ENCODE peak calls at places on chromosomes 7 and 10, in seven cellular contexts. J, V, R, H, C, L and U are unnamed samples.

GRCh38 chr10:21424511-21424910 is 101.0 kb downstream of the SKIDA1 start:
- DNase-seq in J (no peak), V (no peak), R (no peak), H (no peak), C (no peak), L (no peak), U (no peak)

GRCh38 chr10:653991-654646 is 35.3 kb downstream of the DIP2C start:
- DNase-seq in J (no peak), V (no peak), R (peak), H (no peak), C (peak), L (no peak), U (no peak)

GRCh38 chr7:137606061-137606674 is 240.6 kb downstream of the DGKI start:
- DNase-seq in J (peak), V (no peak), R (no peak), H (no peak), C (no peak), L (no peak), U (no peak)

GRCh38 chr10:44966816-44967509 is 7.4 kb downstream of the RASSF4 start:
- DNase-seq in J (no peak), V (no peak), R (no peak), H (no peak), C (no peak), L (no peak), U (no peak)

GRCh38 chr7:80499350-80499955 is 12.4 kb downstream of the GNAT3 start:
- DNase-seq in J (peak), V (no peak), R (no peak), H (no peak), C (no peak), L (no peak), U (peak)

GRCh38 chr7:116234517-116235200 is 24.3 kb downstream of the TES start:
- DNase-seq in J (no peak), V (no peak), R (no peak), H (no peak), C (no peak), L (no peak), U (no peak)

GRCh38 chr10:115001506-115002381 is 63.7 kb downstream of the TRUB1 start:
- DNase-seq in J (no peak), V (no peak), R (no peak), H (no peak), C (no peak), L (no peak), U (no peak)

GRCh38 chr10:43273543-43273942 is 6.7 kb upstream of the RASGEF1A start:
- DNase-seq in J (no peak), V (no peak), R (no peak), H (no peak), C (no peak), L (no peak), U (no peak)

GRCh38 chr7:21256310-21256877 is 171.5 kb upstream of the SP4 start:
- DNase-seq in J (peak), V (peak), R (no peak), H (peak), C (no peak), L (no peak), U (no peak)

GRCh38 chr10:93760490-93760889 is 2.8 kb downstream of the LGI1 start:
- DNase-seq in J (no peak), V (peak), R (no peak), H (no peak), C (no peak), L (no peak), U (no peak)

GRCh38 chr10:101830322-101831168 is 12.3 kb upstream of the OGA start:
- DNase-seq in J (peak), V (peak), R (peak), H (peak), C (peak), L (peak), U (peak)

GRCh38 chr7:27641576-27642230 is 21.0 kb downstream of the HIBADH start:
- DNase-seq in J (no peak), V (no peak), R (no peak), H (no peak), C (no peak), L (no peak), U (no peak)

GRCh38 chr7:63080406-63080805 is 918.2 kb upstream of the ZNF722 start:
- DNase-seq in J (no peak), V (no peak), R (no peak), H (no peak), C (no peak), L (no peak), U (no peak)

GRCh38 chr10:60594476-60595051 is 183.7 kb upstream of the CDK1 start:
- DNase-seq in J (no peak), V (no peak), R (no peak), H (no peak), C (no peak), L (no peak), U (no peak)

GRCh38 chr10:132204078-132204780 is 17.5 kb downstream of the DPYSL4 start:
- DNase-seq in J (no peak), V (no peak), R (no peak), H (no peak), C (peak), L (no peak), U (no peak)

GRCh38 chr10:58701398-58702135 is 188.9 kb downstream of the BICC1 start:
- DNase-seq in J (no peak), V (no peak), R (no peak), H (no peak), C (no peak), L (no peak), U (peak)

GRCh38 chr7:137017221-137017620 is 148.8 kb downstream of the CHRM2 start:
- DNase-seq in J (no peak), V (no peak), R (no peak), H (no peak), C (no peak), L (no peak), U (no peak)

GRCh38 chr7:146654048-146654447 is 537.4 kb downstream of the CNTNAP2 start:
- DNase-seq in J (no peak), V (no peak), R (no peak), H (no peak), C (no peak), L (no peak), U (no peak)

GRCh38 chr7:74025146-74025545 is 2.8 kb upstream of the ELN start:
- DNase-seq in J (no peak), V (no peak), R (no peak), H (no peak), C (no peak), L (no peak), U (no peak)

GRCh38 chr7:37173655-37174054 is 275.0 kb downstream of the ELMO1 start:
- DNase-seq in J (no peak), V (no peak), R (no peak), H (no peak), C (no peak), L (no peak), U (no peak)

GRCh38 chr10:116779076-116779687 is 36.8 kb upstream of the HSPA12A start:
- DNase-seq in J (peak), V (no peak), R (no peak), H (no peak), C (no peak), L (no peak), U (no peak)

GRCh38 chr7:128278366-128278765 is 37.3 kb downstream of the LEP start:
- DNase-seq in J (no peak), V (no peak), R (no peak), H (no peak), C (no peak), L (no peak), U (no peak)

GRCh38 chr10:78953124-78954008 is 115.4 kb upstream of the ZMIZ1 start:
- DNase-seq in J (no peak), V (no peak), R (no peak), H (no peak), C (no peak), L (no peak), U (no peak)

GRCh38 chr7:139203992-139204391 is 27.0 kb upstream of the UBN2 start:
- DNase-seq in J (no peak), V (no peak), R (no peak), H (no peak), C (no peak), L (no peak), U (no peak)
- TF ChIP-seq POLR2AphosphoS5 in J (no peak), V (no peak), R (no peak), H (no peak), C (no peak), L (no peak), U (no peak)

DNA sequence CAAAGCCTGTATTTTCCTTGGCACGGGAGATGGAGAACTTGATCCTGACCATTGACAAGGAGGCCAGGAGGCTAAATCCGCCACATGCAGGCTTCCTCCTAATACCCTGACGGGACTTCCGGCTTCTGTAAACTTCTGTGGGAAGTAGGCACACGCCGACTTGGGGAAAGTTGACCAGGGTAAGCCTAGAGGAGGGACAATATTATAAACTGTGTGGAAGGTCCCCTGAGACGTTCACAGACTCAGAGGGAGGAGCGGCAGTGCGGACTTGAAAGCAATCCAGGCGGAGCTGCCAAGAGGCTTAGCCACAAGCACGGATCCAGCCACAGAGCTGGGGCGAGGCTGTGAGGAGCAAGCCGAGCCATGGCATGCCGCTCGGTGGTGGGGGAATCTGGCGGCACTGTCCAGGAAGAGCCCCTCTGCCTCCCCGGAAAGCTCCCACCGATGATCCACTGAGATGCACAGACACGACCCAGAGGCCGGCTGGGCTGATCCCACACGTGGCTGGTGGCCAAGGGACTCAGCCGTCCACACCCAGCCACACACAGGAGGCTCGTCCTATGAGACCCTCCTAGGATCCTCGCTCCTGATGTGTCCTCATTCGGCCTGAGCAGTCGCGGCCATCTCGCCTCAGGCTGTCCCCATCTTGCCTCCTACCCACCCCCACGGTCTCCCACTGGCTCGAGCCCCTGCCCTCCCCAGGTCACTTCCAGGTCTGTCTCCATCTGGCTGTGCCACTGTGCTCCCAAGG is 40.0 kb upstream of the INSIG1 start:
- DNase-seq in J (no peak), V (peak), R (peak), H (peak), C (no peak), L (no peak), U (peak)
- TF ChIP-seq POLR2AphosphoS5 in J (no peak), V (no peak), R (no peak), H (peak), C (no peak), L (no peak), U (peak)

DNA sequence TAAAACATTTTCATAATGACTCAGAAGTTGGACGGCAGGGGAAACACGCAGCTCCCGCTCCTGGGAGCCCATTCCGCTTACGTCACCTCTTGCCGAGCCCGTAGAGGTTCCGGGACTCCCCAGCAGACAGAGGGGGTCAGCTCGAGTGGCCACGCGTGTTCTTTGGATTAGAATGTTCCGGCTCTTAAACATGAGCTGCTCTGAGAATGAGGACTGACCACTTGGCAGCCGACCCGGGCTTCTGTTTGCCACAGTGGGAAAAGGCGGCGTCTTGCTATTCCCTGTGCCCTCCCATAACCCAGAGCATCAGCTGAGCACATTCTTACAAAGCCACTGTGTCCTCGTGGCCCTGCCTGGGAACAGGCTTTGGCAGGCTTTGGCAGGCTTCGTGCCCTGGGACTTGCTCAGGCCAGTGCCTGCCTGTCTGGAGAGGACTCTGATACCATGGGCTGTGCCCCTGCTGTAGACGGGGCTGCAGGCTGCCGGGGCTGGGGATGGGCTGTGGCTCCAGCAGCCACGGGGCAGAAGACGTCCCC is 40.1 kb downstream of the PFKP start:
- DNase-seq in J (no peak), V (no peak), R (no peak), H (peak), C (no peak), L (no peak), U (peak)
- TF ChIP-seq POLR2AphosphoS5 in J (no peak), V (peak), R (peak), H (peak), C (no peak), L (no peak), U (peak)

GRCh38 chr10:76024460-76025123 is 593.2 kb downstream of the LRMDA start:
- DNase-seq in J (no peak), V (no peak), R (no peak), H (no peak), C (no peak), L (no peak), U (no peak)
- TF ChIP-seq POLR2AphosphoS5 in J (no peak), V (no peak), R (no peak), H (no peak), C (no peak), L (no peak), U (no peak)

GRCh38 chr7:16880469-16881034 is 1.2 kb downstream of the AGR3 start:
- DNase-seq in J (no peak), V (no peak), R (no peak), H (no peak), C (no peak), L (no peak), U (no peak)
- TF ChIP-seq POLR2AphosphoS5 in J (no peak), V (no peak), R (no peak), H (no peak), C (no peak), L (no peak), U (no peak)

GRCh38 chr10:106919798-106920382 is 244.6 kb downstream of the SORCS1 start:
- DNase-seq in J (no peak), V (no peak), R (no peak), H (no peak), C (no peak), L (no peak), U (no peak)
- TF ChIP-seq POLR2AphosphoS5 in J (no peak), V (no peak), R (no peak), H (no peak), C (peak), L (no peak), U (no peak)

GRCh38 chr7:100349757-100350156 is 8.2 kb upstream of the PILRB start:
- DNase-seq in J (no peak), V (no peak), R (no peak), H (no peak), C (no peak), L (no peak), U (no peak)

GRCh38 chr7:100348805-100349204 is 9.1 kb upstream of the PILRB start:
- DNase-seq in J (no peak), V (no peak), R (no peak), H (no peak), C (no peak), L (no peak), U (no peak)

GRCh38 chr7:100353685-100354330 is 4.1 kb upstream of the PILRB start:
- DNase-seq in J (no peak), V (no peak), R (no peak), H (no peak), C (no peak), L (no peak), U (no peak)

GRCh38 chr7:100352984-100353684 is 4.8 kb upstream of the PILRB start:
- DNase-seq in J (no peak), V (no peak), R (no peak), H (no peak), C (no peak), L (no peak), U (no peak)

DNA sequence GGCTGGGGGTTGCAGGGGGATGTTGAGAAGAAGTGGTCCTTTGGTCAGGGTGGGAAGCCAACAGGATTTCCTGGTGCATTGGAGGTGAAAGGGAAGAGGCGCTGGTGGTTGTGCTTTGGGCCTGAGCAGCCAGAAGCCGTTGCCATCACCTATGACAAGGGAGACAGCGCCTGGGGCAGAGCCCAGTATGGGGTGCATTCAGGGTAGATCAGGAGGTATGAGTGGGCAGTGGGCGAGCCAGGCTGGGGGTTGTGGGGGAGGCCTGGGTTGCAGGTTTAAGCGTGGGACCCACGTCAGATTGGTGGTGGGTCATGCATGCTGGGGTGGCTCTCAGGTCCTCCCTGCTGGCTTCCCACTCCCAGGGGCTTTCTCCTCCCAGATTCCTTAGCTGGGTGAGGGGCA is 6.3 kb upstream of the PILRB start:
- DNase-seq in J (no peak), V (no peak), R (no peak), H (no peak), C (no peak), L (no peak), U (no peak)
- TF ChIP-seq POLR2AphosphoS5 in J (no peak), V (no peak), R (no peak), H (no peak), C (no peak), L (no peak), U (no peak)

GRCh38 chr10:63629363-63630084 is 108.3 kb downstream of the REEP3 start:
- DNase-seq in J (peak), V (peak), R (peak), H (peak), C (peak), L (peak), U (peak)
- TF ChIP-seq POLR2AphosphoS5 in J (peak), V (peak), R (peak), H (peak), C (no peak), L (no peak), U (peak)